ENCODE peak calls at places on chromosomes 13 and 19, in nine cellular contexts. A is ascending aorta, M is progenitor cell of endocrine pancreas, N is psoas muscle, O is neural progenitor cell, T is left lung, V is choroid plexus epithelial cell, W is Peyer's patch, U is GM20000. X is an unnamed sample.

GRCh38 chr19:5949792-5950305 is 28.1 kb downstream of the RANBP3 start:
- DNase-seq in A (no peak), M (no peak), N (no peak), O (no peak), T (peak), V (no peak), W (peak), U (no peak), X (no peak)

GRCh38 chr13:111505175-111505777 is 184.8 kb downstream of the TEX29 start:
- DNase-seq in A (no peak), M (no peak), N (no peak), O (peak), T (no peak), V (no peak), W (no peak), U (no peak), X (no peak)

GRCh38 chr13:114065141-114065925 is 67.1 kb downstream of the RASA3 start:
- DNase-seq in A (peak), M (no peak), N (peak), O (peak), T (peak), V (peak), W (peak), U (peak), X (peak)

GRCh38 chr13:64488731-64489130 is 2741.4 kb downstream of the PCDH9 start:
- DNase-seq in A (no peak), M (no peak), N (no peak), O (no peak), T (no peak), V (no peak), W (no peak), U (no peak), X (no peak)

GRCh38 chr13:27927444-27928352 is 7.9 kb downstream of the PDX1 start:
- DNase-seq in A (no peak), M (no peak), N (no peak), O (peak), T (no peak), V (no peak), W (no peak), U (no peak), X (no peak)

GRCh38 chr19:584240-585001 is 5.3 kb upstream of the HCN2 start:
- DNase-seq in A (no peak), M (peak), N (peak), O (peak), T (peak), V (peak), W (peak), U (peak), X (no peak)

GRCh38 chr19:33686246-33686645 is 64.5 kb downstream of the CHST8 start:
- DNase-seq in A (no peak), M (no peak), N (no peak), O (no peak), T (no peak), V (no peak), W (no peak), U (no peak), X (no peak)

GRCh38 chr13:103692442-103692841 is 626.2 kb upstream of the SLC10A2 start:
- DNase-seq in A (no peak), M (no peak), N (no peak), O (no peak), T (no peak), V (no peak), W (no peak), U (no peak), X (no peak)

GRCh38 chr13:49641810-49642291 is 13.5 kb downstream of the ARL11 start:
- DNase-seq in A (no peak), M (no peak), N (peak), O (no peak), T (peak), V (peak), W (no peak), U (no peak), X (no peak)

GRCh38 chr13:41179593-41180250 is 14.6 kb downstream of the KBTBD7 start:
- DNase-seq in A (no peak), M (no peak), N (no peak), O (no peak), T (no peak), V (peak), W (no peak), U (no peak), X (no peak)

GRCh38 chr13:51453959-51454703 is 1.3 kb upstream of the INTS6 start:
- DNase-seq in A (no peak), M (no peak), N (no peak), O (peak), T (no peak), V (peak), W (peak), U (peak), X (no peak)

GRCh38 chr19:54354761-54355160 is 10.0 kb downstream of the LAIR1 start:
- DNase-seq in A (no peak), M (no peak), N (no peak), O (no peak), T (no peak), V (no peak), W (no peak), U (no peak), X (no peak)

GRCh38 chr13:87975035-87975434 is 303.9 kb downstream of the SLITRK5 start:
- DNase-seq in A (no peak), M (no peak), N (no peak), O (no peak), T (no peak), V (peak), W (no peak), U (no peak), X (no peak)

GRCh38 chr13:93549326-93549855 is 322.8 kb downstream of the GPC6 start:
- DNase-seq in A (no peak), M (no peak), N (no peak), O (no peak), T (no peak), V (no peak), W (no peak), U (no peak), X (no peak)

GRCh38 chr19:40502081-40502480 is 35.3 kb downstream of the SPTBN4 start:
- DNase-seq in A (no peak), M (no peak), N (no peak), O (no peak), T (no peak), V (no peak), W (no peak), U (no peak), X (no peak)

GRCh38 chr13:90365130-90365529 is 982.4 kb upstream of the MIR17HG start:
- DNase-seq in A (no peak), M (no peak), N (no peak), O (no peak), T (no peak), V (peak), W (no peak), U (no peak), X (no peak)

GRCh38 chr13:54185785-54186184 is 1157.2 kb downstream of the OLFM4 start:
- DNase-seq in A (no peak), M (no peak), N (no peak), O (peak), T (no peak), V (no peak), W (no peak), U (no peak), X (no peak)

GRCh38 chr13:114314074-114314912 is at the start of gene CHAMP1:
- DNase-seq in A (peak), M (peak), N (peak), O (peak), T (peak), V (peak), W (peak), U (peak), X (peak)

GRCh38 chr19:5038631-5039271 is 69.8 kb downstream of the KDM4B start:
- DNase-seq in A (no peak), M (no peak), N (no peak), O (peak), T (no peak), V (peak), W (no peak), U (no peak), X (no peak)

GRCh38 chr19:38878575-38879399 is 712 bp upstream of the RINL start:
- DNase-seq in A (no peak), M (no peak), N (no peak), O (no peak), T (peak), V (no peak), W (no peak), U (no peak), X (no peak)

GRCh38 chr13:50574731-50575130 is 268.8 kb downstream of the DLEU7 start:
- DNase-seq in A (no peak), M (no peak), N (no peak), O (no peak), T (no peak), V (peak), W (no peak), U (no peak), X (no peak)

GRCh38 chr19:45632468-45633196 is 6.6 kb downstream of the EML2 start:
- DNase-seq in A (no peak), M (peak), N (peak), O (peak), T (peak), V (peak), W (no peak), U (no peak), X (peak)

GRCh38 chr13:71378992-71379905 is 487.8 kb downstream of the DACH1 start:
- DNase-seq in A (no peak), M (no peak), N (no peak), O (no peak), T (no peak), V (peak), W (no peak), U (no peak), X (peak)

GRCh38 chr19:5041168-5042038 is 72.5 kb downstream of the KDM4B start:
- DNase-seq in A (no peak), M (no peak), N (peak), O (no peak), T (no peak), V (no peak), W (no peak), U (no peak), X (no peak)

GRCh38 chr13:64158910-64159309 is 2743.3 kb upstream of the PCDH20 start:
- DNase-seq in A (no peak), M (no peak), N (no peak), O (no peak), T (no peak), V (peak), W (no peak), U (no peak), X (peak)

GRCh38 chr19:4360081-4360569 is 16.8 kb downstream of the MPND start:
- DNase-seq in A (no peak), M (no peak), N (no peak), O (no peak), T (no peak), V (no peak), W (no peak), U (no peak), X (no peak)

GRCh38 chr13:49584771-49585182 is 581 bp downstream of the RCBTB1 start:
- DNase-seq in A (no peak), M (no peak), N (no peak), O (peak), T (no peak), V (peak), W (no peak), U (no peak), X (no peak)

GRCh38 chr13:110262082-110262436 is 44.9 kb downstream of the COL4A1 start:
- DNase-seq in A (no peak), M (no peak), N (no peak), O (no peak), T (no peak), V (no peak), W (no peak), U (no peak), X (no peak)

GRCh38 chr13:24168980-24169379 is 8.5 kb downstream of the SPATA13 start:
- DNase-seq in A (no peak), M (no peak), N (no peak), O (no peak), T (no peak), V (no peak), W (no peak), U (no peak), X (no peak)

GRCh38 chr19:23799321-23799720 is 40.6 kb upstream of the ZNF681 start:
- DNase-seq in A (no peak), M (no peak), N (no peak), O (no peak), T (no peak), V (no peak), W (peak), U (no peak), X (no peak)

GRCh38 chr13:26721251-26721939 is 39.2 kb downstream of the GPR12 start:
- DNase-seq in A (no peak), M (no peak), N (peak), O (no peak), T (no peak), V (peak), W (peak), U (peak), X (no peak)

GRCh38 chr13:101211261-101211660 is 205.0 kb downstream of the NALCN start:
- DNase-seq in A (no peak), M (no peak), N (no peak), O (no peak), T (no peak), V (peak), W (no peak), U (no peak), X (no peak)

GRCh38 chr19:18284710-18285430 is 3.4 kb upstream of the JUND start:
- DNase-seq in A (no peak), M (no peak), N (no peak), O (no peak), T (no peak), V (no peak), W (no peak), U (peak), X (no peak)

GRCh38 chr19:15456871-15457700 is 7.3 kb downstream of the RASAL3 start:
- DNase-seq in A (no peak), M (no peak), N (no peak), O (peak), T (peak), V (no peak), W (no peak), U (no peak), X (no peak)

GRCh38 chr19:13539332-13539731 is 33.1 kb upstream of the CACNA1A start:
- DNase-seq in A (no peak), M (no peak), N (no peak), O (no peak), T (no peak), V (no peak), W (no peak), U (no peak), X (no peak)

GRCh38 chr19:33823341-33823740 is 26.7 kb downstream of the KCTD15 start:
- DNase-seq in A (no peak), M (no peak), N (no peak), O (no peak), T (no peak), V (no peak), W (no peak), U (no peak), X (no peak)

DNA sequence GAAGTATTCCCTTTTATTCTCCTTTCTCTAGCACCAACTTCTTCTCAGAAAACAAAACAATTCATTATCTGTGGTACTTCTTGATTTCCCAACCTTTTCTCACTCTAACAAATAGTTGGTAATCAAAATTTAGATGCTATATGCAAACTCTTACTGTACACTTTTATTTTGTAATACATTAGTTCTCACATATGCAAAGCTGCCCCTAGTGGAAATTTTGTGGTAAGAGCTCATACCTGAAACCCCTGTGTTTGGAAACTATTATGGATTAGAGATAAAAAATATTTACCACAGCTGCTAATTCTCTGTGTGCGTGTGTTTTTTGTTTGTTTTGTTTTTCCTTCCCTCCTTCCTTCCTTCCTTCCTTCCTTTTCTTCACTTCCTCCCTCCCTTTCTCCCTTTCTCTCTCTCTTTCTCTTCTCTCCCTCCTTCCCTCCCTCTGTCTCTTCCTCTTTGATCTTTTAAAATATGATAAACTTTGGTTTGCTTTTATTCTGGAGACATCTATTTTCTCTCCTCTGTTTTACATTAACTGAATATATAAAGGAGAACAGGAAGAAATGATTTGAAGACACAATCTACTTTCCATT is 537.4 kb downstream of the SLITRK6 start:
- DNase-seq in A (no peak), M (no peak), N (no peak), O (no peak), T (no peak), V (peak), W (no peak), U (no peak), X (no peak)
- TF ChIP-seq CTCF in A (no peak), M (peak), N (no peak), O (peak), T (no peak), V (peak), W (no peak), U (no peak), X (peak)

GRCh38 chr19:8363803-8364771 is at the start of gene ANGPTL4:
- DNase-seq in A (no peak), M (peak), N (peak), O (peak), T (peak), V (peak), W (peak), U (peak), X (no peak)
- TF ChIP-seq CTCF in A (no peak), M (peak), N (peak), O (peak), T (no peak), V (peak), W (no peak), U (no peak), X (peak)

DNA sequence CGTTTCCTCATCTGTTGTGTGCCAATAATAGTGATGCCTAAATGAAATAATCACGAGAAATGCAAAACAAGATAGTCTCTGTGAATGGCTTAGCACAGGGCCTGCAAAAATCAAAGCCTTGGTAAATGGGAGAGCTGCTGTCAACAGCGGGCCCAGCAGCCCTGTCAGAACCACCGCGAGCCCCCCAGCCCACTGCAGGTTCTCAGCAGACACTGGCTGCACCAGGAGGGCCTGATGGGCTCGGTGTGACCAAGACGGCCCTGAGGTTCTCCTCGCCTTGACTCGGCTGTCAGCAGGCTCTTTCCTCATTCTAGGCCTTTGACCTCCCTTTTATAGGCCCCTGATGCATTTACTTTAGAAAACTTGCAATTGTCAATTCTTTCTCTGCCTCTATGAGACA is 90.9 kb upstream of the GPR183 start:
- DNase-seq in A (no peak), M (no peak), N (no peak), O (no peak), T (no peak), V (no peak), W (no peak), U (no peak), X (no peak)
- TF ChIP-seq CTCF in A (no peak), M (no peak), N (no peak), O (no peak), T (no peak), V (no peak), W (no peak), U (no peak), X (no peak)

GRCh38 chr19:19319725-19320361 is 466 bp downstream of the SUGP1 start:
- DNase-seq in A (no peak), M (no peak), N (no peak), O (no peak), T (no peak), V (no peak), W (no peak), U (no peak), X (no peak)

GRCh38 chr19:19321143-19321577 is 531 bp downstream of the MAU2 start:
- DNase-seq in A (no peak), M (peak), N (no peak), O (peak), T (no peak), V (peak), W (no peak), U (no peak), X (peak)

GRCh38 chr19:19316082-19316481 is 4.2 kb downstream of the SUGP1 start:
- DNase-seq in A (no peak), M (no peak), N (no peak), O (no peak), T (no peak), V (no peak), W (no peak), U (no peak), X (no peak)

GRCh38 chr19:19324059-19324755 is 3.6 kb downstream of the MAU2 start:
- DNase-seq in A (no peak), M (no peak), N (no peak), O (no peak), T (no peak), V (no peak), W (no peak), U (no peak), X (no peak)

DNA sequence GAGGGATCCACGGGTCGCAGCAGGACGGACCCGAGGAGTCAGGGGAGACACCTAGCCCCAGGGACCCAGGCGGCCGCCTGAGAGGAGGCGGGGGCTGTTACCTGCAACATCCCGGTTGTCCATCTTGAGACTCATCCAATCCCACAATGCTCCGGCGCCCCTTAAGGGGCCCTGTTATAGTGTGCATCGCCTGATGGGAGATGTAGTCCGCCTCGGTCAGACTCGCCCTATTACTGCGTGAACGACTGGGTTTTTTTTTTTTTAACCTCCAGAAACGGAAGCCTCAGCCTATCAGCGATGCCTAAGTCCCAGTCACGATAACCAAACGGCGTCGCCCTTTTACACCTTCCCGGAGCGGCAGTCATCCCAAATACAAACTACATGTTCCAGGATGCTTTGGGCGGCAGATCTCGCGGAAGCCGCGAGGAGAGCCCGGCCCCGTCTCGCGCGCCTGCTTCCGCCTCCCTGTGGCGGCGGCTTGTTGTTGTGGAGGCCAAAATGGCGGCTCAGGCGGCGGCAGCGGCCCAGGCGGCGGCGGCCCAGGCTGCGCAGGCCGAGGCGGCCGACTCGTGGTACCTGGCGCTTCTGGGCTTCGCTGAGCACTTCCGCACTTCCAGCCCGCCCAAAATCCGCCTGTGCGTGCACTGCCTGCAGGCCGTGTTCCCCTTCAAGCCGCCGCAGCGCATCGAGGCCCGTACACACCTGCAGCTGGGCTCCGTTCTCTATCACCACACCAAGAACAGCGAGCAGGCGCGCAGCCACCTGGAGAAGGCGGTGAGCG is at the start of the genes MAU2 and SUGP1:
- DNase-seq in A (peak), M (peak), N (peak), O (peak), T (peak), V (peak), W (peak), U (peak), X (peak)
- TF ChIP-seq CTCF in A (peak), M (peak), N (peak), O (peak), T (peak), V (peak), W (peak), U (no peak), X (peak)

GRCh38 chr19:47094557-47095517 is 18.7 kb downstream of the ZC3H4 start:
- DNase-seq in A (no peak), M (no peak), N (no peak), O (no peak), T (peak), V (peak), W (no peak), U (peak), X (no peak)

GRCh38 chr19:47095707-47096704 is 17.6 kb downstream of the ZC3H4 start:
- DNase-seq in A (no peak), M (no peak), N (peak), O (no peak), T (peak), V (peak), W (no peak), U (no peak), X (no peak)

GRCh38 chr19:47096721-47097120 is 16.9 kb downstream of the ZC3H4 start:
- DNase-seq in A (no peak), M (no peak), N (no peak), O (no peak), T (peak), V (no peak), W (no peak), U (no peak), X (no peak)

GRCh38 chr19:47093254-47093653 is 20.3 kb downstream of the ZC3H4 start:
- DNase-seq in A (no peak), M (no peak), N (no peak), O (no peak), T (peak), V (peak), W (peak), U (peak), X (no peak)

GRCh38 chr19:47093841-47094240 is 19.7 kb downstream of the ZC3H4 start:
- DNase-seq in A (no peak), M (no peak), N (no peak), O (no peak), T (no peak), V (peak), W (peak), U (peak), X (no peak)
- TF ChIP-seq CTCF in A (no peak), M (no peak), N (no peak), O (no peak), T (no peak), V (no peak), W (no peak), U (no peak), X (no peak)